ENCODE peak calls at places on chromosomes 6 and 20, in six cellular contexts. U is breast epithelium, Z is thyroid gland, L is esophagus muscularis mucosa, D is HCT116, M is IMR-90. O is an unnamed sample.

GRCh38 chr6:43665376-43665775 is 20.5 kb downstream of the RSPH9 start:
- DNase-seq in M (peak), L (no peak), D (no peak), U (no peak), Z (no peak), O (no peak)

GRCh38 chr6:166977626-166978550 is 21.3 kb upstream of the CEP43 start:
- DNase-seq in M (no peak), U (no peak), Z (no peak), L (no peak), D (no peak), O (no peak)

GRCh38 chr6:8462694-8463093 is 27.3 kb upstream of the SLC35B3 start:
- DNase-seq in U (no peak), D (no peak), L (no peak), M (no peak), Z (peak), O (no peak)

GRCh38 chr6:15481892-15482291 is 180.9 kb downstream of the DTNBP1 start:
- DNase-seq in D (no peak), L (no peak), Z (no peak), M (no peak), U (no peak), O (no peak)

GRCh38 chr6:6494677-6495076 is 93.8 kb upstream of the LY86 start:
- DNase-seq in M (no peak), L (peak), U (no peak), Z (peak), D (peak), O (peak)

GRCh38 chr6:150717419-150717818 is 117.7 kb downstream of the PLEKHG1 start:
- DNase-seq in M (no peak), Z (no peak), L (no peak), D (no peak), U (peak), O (peak)

GRCh38 chr6:168293641-168294530 is 25.7 kb downstream of the DACT2 start:
- DNase-seq in L (no peak), U (no peak), Z (no peak), D (no peak), M (no peak), O (no peak)

GRCh38 chr6:24223131-24223715 is 97.2 kb downstream of the NRSN1 start:
- DNase-seq in U (no peak), D (peak), M (no peak), L (no peak), Z (no peak), O (no peak)

GRCh38 chr6:140208286-140208685 is 833.8 kb upstream of the CITED2 start:
- DNase-seq in L (no peak), U (no peak), D (no peak), Z (no peak), M (no peak), O (no peak)

GRCh38 chr6:157244780-157245179 is 78.5 kb downstream of the TMEM242 start:
- DNase-seq in M (no peak), L (no peak), D (no peak), Z (no peak), U (no peak), O (no peak)

DNA sequence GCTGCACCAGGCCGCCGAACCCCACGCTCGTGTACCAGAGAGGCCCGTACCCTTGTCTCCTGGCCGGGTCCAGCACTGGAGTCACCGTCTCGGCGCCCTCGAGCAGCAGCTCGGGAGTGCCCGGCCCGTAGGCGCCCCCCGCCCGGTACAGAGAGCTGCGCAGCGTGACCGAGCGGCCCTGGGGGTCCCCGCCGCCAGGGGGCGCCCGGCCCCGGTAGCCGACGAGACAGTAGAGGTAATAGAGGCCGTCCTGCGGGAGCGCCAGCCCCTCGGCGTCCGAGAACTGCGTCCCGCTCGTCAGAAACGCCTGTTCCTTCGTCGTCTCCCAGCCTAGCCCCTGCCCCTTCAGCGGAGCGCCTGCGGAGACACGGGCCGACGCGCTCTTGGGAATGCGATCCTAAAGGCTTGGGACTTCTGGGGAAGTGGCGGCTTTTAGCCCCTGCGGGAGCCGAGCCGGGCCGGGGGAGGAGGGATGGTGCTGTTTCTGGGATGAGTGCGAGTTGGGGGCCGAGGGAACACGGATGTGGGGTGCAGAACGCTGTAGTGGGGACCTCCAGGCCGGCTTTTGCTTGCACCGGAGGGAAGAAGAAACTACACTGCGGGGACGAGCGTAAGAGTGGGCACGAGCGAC is 1.3 kb downstream of the LTB start:
- DNase-seq in M (peak), D (peak), Z (peak), L (peak), U (peak), O (peak)
- TF ChIP-seq POLR2A in M (no peak), D (no peak), Z (no peak), L (no peak), U (no peak), O (no peak)

DNA sequence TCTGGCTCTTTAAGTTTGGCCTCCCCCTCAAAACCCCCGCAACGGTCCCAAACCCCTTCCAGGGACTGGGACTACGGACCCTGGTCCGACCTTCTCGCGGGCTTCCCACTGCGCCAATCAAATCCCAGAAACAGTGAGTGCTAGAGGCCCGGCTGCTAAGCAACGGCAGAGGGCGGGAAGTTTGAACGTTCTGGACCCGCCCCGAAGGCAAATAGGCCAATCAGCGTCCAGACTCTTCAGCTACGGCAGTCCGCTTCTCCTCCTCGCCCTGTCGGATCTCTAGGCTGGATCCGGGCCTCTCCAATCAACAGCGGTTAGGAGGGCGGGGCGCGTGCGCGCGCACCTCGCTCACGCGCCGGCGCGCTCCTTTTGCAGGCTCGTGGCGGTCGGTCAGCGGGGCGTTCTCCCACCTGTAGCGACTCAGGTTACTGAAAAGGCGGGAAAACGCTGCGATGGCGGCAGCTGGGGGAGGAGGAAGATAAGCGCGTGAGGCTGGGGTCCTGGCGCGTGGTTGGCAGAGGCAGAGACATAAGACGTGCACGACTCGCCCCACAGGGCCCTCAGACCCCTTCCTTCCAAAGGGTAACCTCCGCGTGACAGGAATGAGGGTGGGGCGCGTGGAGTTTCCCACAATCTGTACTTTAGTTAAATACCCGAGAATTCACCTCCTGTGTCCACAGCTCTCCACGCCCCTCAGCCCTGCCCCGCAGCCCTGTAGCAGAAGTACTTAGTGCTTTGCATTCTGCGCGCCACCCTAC is at the start of gene MSH5:
- DNase-seq in U (peak), M (peak), L (peak), D (peak), Z (peak), O (peak)
- TF ChIP-seq POLR2A in U (peak), M (no peak), L (no peak), D (peak), Z (no peak), O (no peak)

GRCh38 chr20:25058051-25058796 is at the start of gene ACSS1:
- DNase-seq in L (no peak), Z (peak), D (no peak), U (peak), M (peak), O (peak)
- TF ChIP-seq POLR2A in L (no peak), Z (no peak), D (no peak), U (no peak), M (no peak), O (no peak)

GRCh38 chr20:36449663-36450062 is 91.7 kb upstream of the MYL9 start:
- DNase-seq in Z (no peak), U (no peak), D (no peak), L (no peak), M (no peak), O (no peak)

GRCh38 chr20:36446557-36446956 is 94.8 kb upstream of the MYL9 start:
- DNase-seq in Z (no peak), U (no peak), D (no peak), M (no peak), L (no peak), O (no peak)

GRCh38 chr20:36441416-36441815 is 99.9 kb upstream of the MYL9 start:
- DNase-seq in L (no peak), D (no peak), M (no peak), U (no peak), Z (no peak), O (no peak)

GRCh38 chr20:36447101-36447500 is 94.2 kb upstream of the MYL9 start:
- DNase-seq in U (no peak), D (no peak), M (no peak), Z (peak), L (no peak), O (no peak)

DNA sequence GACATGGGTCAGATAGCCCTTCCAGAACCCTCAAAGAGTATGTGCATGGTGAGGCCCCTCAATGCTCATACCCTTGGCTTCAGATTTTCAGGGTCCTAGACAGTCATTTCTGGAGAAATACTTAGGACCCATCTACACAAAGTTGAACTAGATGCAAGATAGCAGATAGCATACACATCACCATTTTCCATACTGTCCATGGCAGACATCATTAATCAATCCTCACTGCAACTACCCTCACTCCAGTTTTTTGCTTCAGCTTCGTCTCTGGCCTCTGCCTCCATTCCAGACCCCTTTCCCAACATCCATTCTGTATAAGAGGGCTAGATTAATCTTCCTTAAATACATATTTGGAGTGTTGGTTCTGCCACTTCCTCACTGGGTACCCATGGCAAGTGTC is 95.5 kb upstream of the MYL9 start:
- DNase-seq in L (no peak), M (no peak), U (no peak), Z (no peak), D (no peak), O (no peak)
- TF ChIP-seq POLR2A in L (no peak), M (no peak), U (no peak), Z (no peak), D (no peak), O (no peak)